ENCODE peak calls at places on chromosome 4, in four cellular contexts. V, L, U and S are unnamed samples.

GRCh38 chr4:160213377-160213776 is 1110.5 kb downstream of the RAPGEF2 start:
- DNase-seq in V (no peak), L (no peak), U (no peak), S (no peak)

GRCh38 chr4:75605928-75606327 is 24.4 kb downstream of the CDKL2 start:
- DNase-seq in V (no peak), L (no peak), U (no peak), S (no peak)

GRCh38 chr4:41413670-41414069 is 124.3 kb upstream of the LIMCH1 start:
- DNase-seq in V (no peak), L (no peak), U (no peak), S (no peak)

GRCh38 chr4:182297659-182298058 is 54.5 kb downstream of the TENM3 start:
- DNase-seq in V (no peak), L (no peak), U (no peak), S (no peak)

GRCh38 chr4:3417448-3417847 is 24.3 kb upstream of the HGFAC start:
- DNase-seq in V (no peak), L (no peak), U (no peak), S (no peak)

GRCh38 chr4:124713213-124713592 is 671 bp upstream of the ANKRD50 start:
- DNase-seq in V (no peak), L (no peak), U (peak), S (peak)

GRCh38 chr4:127783971-127784519 is 1.9 kb downstream of the HSPA4L start:
- DNase-seq in V (no peak), L (no peak), U (peak), S (peak)

GRCh38 chr4:136106753-136107152 is 1425.5 kb downstream of the PCDH18 start:
- DNase-seq in V (no peak), L (no peak), U (no peak), S (no peak)

GRCh38 chr4:10260777-10261176 is 144.2 kb upstream of the WDR1 start:
- DNase-seq in V (no peak), L (no peak), U (no peak), S (no peak)

GRCh38 chr4:67571975-67572374 is 13.4 kb downstream of the STAP1 start:
- DNase-seq in V (no peak), L (no peak), U (no peak), S (no peak)